ENCODE peak calls at places on chromosome 15, in eight cellular contexts. P, W, G, Y, D, B, F and I are unnamed samples.

GRCh38 chr15:64915518-64916227 is 4.0 kb downstream of the ANKDD1A start:
- DNase-seq in G (no peak), P (no peak), W (no peak), Y (no peak), D (no peak), B (no peak), F (no peak), I (no peak)

GRCh38 chr15:90869601-90870353 is 1.4 kb downstream of the FURIN start:
- DNase-seq in W (no peak), P (peak; percentile 89), B (no peak), F (peak; percentile 40), D (peak; percentile 84), G (peak; percentile 89), Y (no peak), I (no peak)

GRCh38 chr15:52670087-52670486 is 9.1 kb downstream of the ATOSA start:
- DNase-seq in G (no peak), D (no peak), Y (no peak), W (no peak), P (no peak), B (no peak), F (no peak), I (no peak)

GRCh38 chr15:78177447-78177873 is 28.3 kb downstream of the IDH3A start:
- DNase-seq in G (peak; percentile 32), F (peak; percentile 62), D (peak; percentile 15), W (peak; percentile 30), P (peak; percentile 25), Y (no peak), B (no peak), I (peak; percentile 25)

GRCh38 chr15:62739082-62739481 is 303.5 kb upstream of the TPM1 start:
- DNase-seq in G (no peak), Y (no peak), W (no peak), F (no peak), P (no peak), B (no peak), D (peak; percentile 13), I (no peak)

GRCh38 chr15:63474810-63475316 is 29.5 kb upstream of the USP3 start:
- DNase-seq in F (peak; percentile 95), P (no peak), W (peak; percentile 60), Y (no peak), B (no peak), G (no peak), D (no peak), I (no peak)

GRCh38 chr15:41661078-41661528 is 898 bp downstream of the MGA start:
- DNase-seq in W (no peak), G (no peak), B (no peak), P (no peak), F (no peak), D (no peak), Y (no peak), I (no peak)

GRCh38 chr15:92391640-92392039 is 2.0 kb upstream of the ST8SIA2 start:
- DNase-seq in P (peak; percentile 23), Y (no peak), W (peak; percentile 6), B (no peak), F (peak; percentile 18), D (peak; percentile 20), G (no peak), I (no peak)

GRCh38 chr15:55970286-55970685 is 23.1 kb downstream of the NEDD4 start:
- DNase-seq in G (no peak), Y (no peak), W (no peak), D (no peak), B (no peak), F (no peak), P (no peak), I (no peak)

GRCh38 chr15:74010929-74011540 is 16.5 kb downstream of the PML start:
- DNase-seq in B (no peak), W (peak; percentile 16), P (peak; percentile 81), D (peak; percentile 71), F (no peak), G (no peak), Y (no peak), I (no peak)

GRCh38 chr15:41559489-41560177 is 621 bp downstream of the TYRO3 start:
- DNase-seq in P (no peak), G (no peak), W (no peak), B (no peak), Y (peak; percentile 70), D (no peak), F (no peak), I (no peak)

GRCh38 chr15:76169013-76169412 is 109.2 kb downstream of the TMEM266 start:
- DNase-seq in W (no peak), Y (no peak), B (no peak), D (no peak), G (no peak), F (peak; percentile 46), P (peak; percentile 26), I (no peak)

GRCh38 chr15:40263036-40263754 is 19.7 kb downstream of the ANKRD63 start:
- DNase-seq in Y (no peak), G (no peak), D (peak; percentile 86), W (no peak), P (peak; percentile 64), F (no peak), B (peak; percentile 18), I (no peak)

GRCh38 chr15:58165661-58166060 is 27.5 kb downstream of the AQP9 start:
- DNase-seq in P (peak; percentile 86), W (peak; percentile 5), G (peak; percentile 65), F (no peak), B (no peak), D (peak; percentile 58), Y (no peak), I (no peak)

GRCh38 chr15:58513681-58514336 is 82.0 kb downstream of the LIPC start:
- DNase-seq in W (no peak), G (no peak), F (no peak), B (no peak), D (no peak), Y (no peak), P (no peak), I (no peak)

DNA sequence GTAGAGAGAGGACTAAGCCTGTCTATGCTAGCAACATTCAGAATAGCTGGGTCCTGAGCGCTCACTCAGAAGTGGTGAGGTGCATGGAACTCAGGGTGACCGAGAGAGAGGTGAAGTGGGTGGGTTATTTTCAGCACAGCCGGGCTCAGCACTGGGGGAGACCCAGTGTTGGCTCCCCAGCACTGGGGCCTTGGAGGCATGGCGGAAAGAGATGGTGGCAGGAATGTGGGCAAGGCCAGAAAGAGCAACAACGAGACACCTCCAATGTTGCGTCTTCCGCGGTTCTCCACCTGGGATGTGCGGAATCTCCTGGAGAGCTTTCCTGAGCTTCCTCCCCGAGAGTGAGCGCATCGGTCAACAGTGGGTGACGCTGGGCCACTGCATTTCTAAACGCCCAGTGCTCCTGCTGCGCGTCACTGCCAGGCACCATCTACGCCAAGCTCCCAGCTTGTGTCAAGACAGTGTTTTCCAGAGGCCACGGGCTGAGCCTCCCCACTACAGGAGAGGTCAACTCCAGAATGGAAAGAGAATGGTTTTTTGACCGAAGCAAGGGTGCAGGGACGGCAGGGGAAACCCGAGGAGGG is 148.4 kb downstream of the ADAMTS17 start:
- DNase-seq in F (no peak), W (no peak), D (no peak), G (no peak), Y (no peak), P (no peak), B (no peak), I (no peak)
- H3K9me3 ChIP-seq in F (no peaks in the 10 kb centered on the region), W (no peaks in the 10 kb centered on the region), D (no peaks in the 10 kb centered on the region), G (no peaks in the 10 kb centered on the region), Y (no peaks in the 10 kb centered on the region), P (no peaks in the 10 kb centered on the region), B (peaks cover 64% of the 10 kb centered on the region), I (no peaks in the 10 kb centered on the region)

GRCh38 chr15:22229971-22230815 is 149.9 kb downstream of the OR4M2 start:
- DNase-seq in Y (no peak), D (no peak), B (no peak), G (no peak), W (no peak), F (no peak), P (no peak), I (no peak)
- H3K9me3 ChIP-seq in Y (no peaks in the 10 kb centered on the region), D (peaks cover 6% of the 10 kb centered on the region), B (peaks cover 82% of the 10 kb centered on the region), G (peaks cover 8% of the 10 kb centered on the region), W (no peaks in the 10 kb centered on the region), F (no peaks in the 10 kb centered on the region), P (peaks cover 9% of the 10 kb centered on the region), I (no peaks in the 10 kb centered on the region)

GRCh38 chr15:25245801-25246622 is 192.8 kb downstream of the UBE3A start:
- DNase-seq in G (peak; percentile 2), B (no peak), D (no peak), W (no peak), P (no peak), Y (peak; percentile 30), F (no peak), I (no peak)
- H3K9me3 ChIP-seq in G (peaks cover 73% of the 10 kb centered on the region), B (peaks cover 99% of the 10 kb centered on the region), D (no peaks in the 10 kb centered on the region), W (peaks cover 96% of the 10 kb centered on the region), P (no peaks in the 10 kb centered on the region), Y (no peaks in the 10 kb centered on the region), F (no peaks in the 10 kb centered on the region), I (no peaks in the 10 kb centered on the region)

DNA sequence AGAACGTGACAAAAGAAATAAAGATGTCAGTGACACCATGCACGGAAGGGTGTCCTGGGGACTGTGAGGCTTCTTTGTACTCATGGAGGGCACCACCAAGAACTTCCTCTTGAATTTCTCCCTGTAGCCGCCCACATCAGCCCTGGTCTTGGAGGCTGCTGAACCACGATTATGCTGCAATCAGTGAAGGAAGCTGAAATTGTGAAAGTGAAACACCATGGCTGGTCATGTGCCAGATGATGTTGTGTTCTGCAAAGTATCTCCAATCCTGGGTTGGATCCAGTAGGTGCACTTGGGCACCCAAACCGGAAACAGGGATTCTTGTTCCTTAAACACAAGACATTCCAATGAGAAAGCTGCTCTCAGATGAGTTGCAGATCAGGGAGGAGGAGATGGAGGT is 104.4 kb upstream of the GOLGA6L6 start:
- DNase-seq in P (peak; percentile 6), B (no peak), D (no peak), W (no peak), Y (no peak), G (peak; percentile 32), F (no peak), I (no peak)
- H3K9me3 ChIP-seq in P (peaks cover 30% of the 10 kb centered on the region), B (peaks cover 23% of the 10 kb centered on the region), D (no peaks in the 10 kb centered on the region), W (no peaks in the 10 kb centered on the region), Y (no peaks in the 10 kb centered on the region), G (no peaks in the 10 kb centered on the region), F (no peaks in the 10 kb centered on the region), I (no peaks in the 10 kb centered on the region)

DNA sequence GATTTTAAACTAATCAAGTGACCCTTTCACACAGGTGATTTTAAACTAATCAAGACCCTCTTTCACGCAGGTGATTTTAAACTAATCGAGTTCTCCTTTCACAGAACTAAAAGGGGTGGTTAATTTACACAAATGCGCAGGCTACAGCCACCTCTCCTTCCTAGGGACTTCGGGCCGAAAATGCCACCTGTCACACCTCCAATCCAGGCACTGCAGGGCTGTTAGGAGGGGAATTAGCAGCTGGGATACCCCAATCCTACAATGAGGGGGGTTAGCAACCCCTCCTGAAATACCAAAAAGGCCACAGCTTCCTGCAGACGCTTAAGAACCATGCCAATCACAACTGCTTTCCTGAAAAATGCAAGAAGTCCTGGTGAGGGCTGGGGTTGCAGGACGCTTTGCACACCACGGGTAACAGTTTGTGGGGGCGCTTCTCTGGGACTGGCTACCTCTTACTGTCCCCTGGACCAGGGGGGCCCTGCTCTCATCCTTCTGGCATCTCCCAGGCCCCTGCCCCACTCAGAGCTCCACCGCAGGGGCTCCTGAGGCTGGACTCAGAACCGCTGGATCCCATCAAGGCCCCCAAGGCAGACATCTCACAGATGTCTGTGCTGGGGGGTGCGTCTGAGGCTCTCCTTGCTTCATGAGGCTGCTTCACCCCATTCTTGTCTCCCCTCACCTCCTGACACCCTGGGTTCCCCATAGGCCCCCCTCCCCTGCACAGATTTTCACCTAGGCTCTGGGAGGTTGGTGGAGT is 145.9 kb downstream of the OR4M2 start:
- DNase-seq in F (no peak), Y (peak; percentile 57), P (no peak), B (no peak), D (no peak), W (no peak), G (no peak), I (no peak)
- H3K9me3 ChIP-seq in F (no peaks in the 10 kb centered on the region), Y (no peaks in the 10 kb centered on the region), P (peaks cover 12% of the 10 kb centered on the region), B (peaks cover 90% of the 10 kb centered on the region), D (peaks cover 8% of the 10 kb centered on the region), W (no peaks in the 10 kb centered on the region), G (no peaks in the 10 kb centered on the region), I (no peaks in the 10 kb centered on the region)

GRCh38 chr15:25239471-25240345 is 199.1 kb downstream of the UBE3A start:
- DNase-seq in W (no peak), Y (peak; percentile 26), F (no peak), D (no peak), P (no peak), G (no peak), B (no peak), I (no peak)
- H3K9me3 ChIP-seq in W (peaks cover 97% of the 10 kb centered on the region), Y (no peaks in the 10 kb centered on the region), F (no peaks in the 10 kb centered on the region), D (no peaks in the 10 kb centered on the region), P (no peaks in the 10 kb centered on the region), G (peaks cover 61% of the 10 kb centered on the region), B (peaks cover 98% of the 10 kb centered on the region), I (no peaks in the 10 kb centered on the region)